ENCODE peak calls at places on chromosomes 5 and 9, in eight cellular contexts. One of them, this sample, is unnamed.

GRCh38 chr9:121650220-121651013 is 1.0 kb upstream of the DAB2IP start:
- DNase-seq in endothelial cell of umbilical vein: peak; percentile 65
- DNase-seq in astrocyte: peak; percentile 38
- DNase-seq in fibroblast of lung: peak; percentile 55
- DNase-seq in MM.1S: no peak
- DNase-seq in K562: peak; percentile 27
- DNase-seq in HCT116: no peak
- DNase-seq in GM23248: peak; percentile 32
- DNase-seq in this sample: peak; percentile 51

GRCh38 chr5:141234109-141234508 is 11.0 kb downstream of the PCDHB14 start:
- DNase-seq in endothelial cell of umbilical vein: peak; percentile 20
- DNase-seq in astrocyte: no peak
- DNase-seq in fibroblast of lung: peak; percentile 4
- DNase-seq in MM.1S: no peak
- DNase-seq in K562: peak; percentile 9
- DNase-seq in HCT116: no peak
- DNase-seq in GM23248: peak; percentile 34
- DNase-seq in this sample: no peak

GRCh38 chr5:36631161-36631560 is 24.8 kb downstream of the SLC1A3 start:
- DNase-seq in endothelial cell of umbilical vein: no peak
- DNase-seq in astrocyte: no peak
- DNase-seq in fibroblast of lung: no peak
- DNase-seq in MM.1S: no peak
- DNase-seq in K562: no peak
- DNase-seq in HCT116: no peak
- DNase-seq in GM23248: no peak
- DNase-seq in this sample: no peak

GRCh38 chr9:9521033-9521779 is 1091.6 kb downstream of the PTPRD start:
- DNase-seq in endothelial cell of umbilical vein: no peak
- DNase-seq in astrocyte: no peak
- DNase-seq in fibroblast of lung: no peak
- DNase-seq in MM.1S: no peak
- DNase-seq in K562: no peak
- DNase-seq in HCT116: no peak
- DNase-seq in GM23248: no peak
- DNase-seq in this sample: no peak

GRCh38 chr5:23330726-23331125 is 176.7 kb upstream of the PRDM9 start:
- DNase-seq in endothelial cell of umbilical vein: no peak
- DNase-seq in astrocyte: no peak
- DNase-seq in fibroblast of lung: peak; percentile 39
- DNase-seq in MM.1S: no peak
- DNase-seq in K562: no peak
- DNase-seq in HCT116: no peak
- DNase-seq in GM23248: peak; percentile 8
- DNase-seq in this sample: no peak

GRCh38 chr5:17443333-17444125 is 54.5 kb upstream of the TAF11L2 start:
- DNase-seq in endothelial cell of umbilical vein: no peak
- DNase-seq in astrocyte: no peak
- DNase-seq in fibroblast of lung: no peak
- DNase-seq in MM.1S: no peak
- DNase-seq in K562: peak; percentile 4
- DNase-seq in HCT116: no peak
- DNase-seq in GM23248: no peak
- DNase-seq in this sample: no peak

GRCh38 chr5:133473291-133473690 is 139.1 kb downstream of the FSTL4 start:
- DNase-seq in endothelial cell of umbilical vein: no peak
- DNase-seq in astrocyte: no peak
- DNase-seq in fibroblast of lung: no peak
- DNase-seq in MM.1S: no peak
- DNase-seq in K562: no peak
- DNase-seq in HCT116: no peak
- DNase-seq in GM23248: no peak
- DNase-seq in this sample: no peak

GRCh38 chr5:59525957-59526356 is 367.6 kb downstream of the PDE4D start:
- DNase-seq in endothelial cell of umbilical vein: peak; percentile 63
- DNase-seq in astrocyte: peak; percentile 86
- DNase-seq in fibroblast of lung: peak; percentile 81
- DNase-seq in MM.1S: no peak
- DNase-seq in K562: no peak
- DNase-seq in HCT116: no peak
- DNase-seq in GM23248: peak; percentile 56
- DNase-seq in this sample: no peak

GRCh38 chr9:94676446-94677148 is 37.3 kb upstream of the FBP1 start:
- DNase-seq in endothelial cell of umbilical vein: no peak
- DNase-seq in astrocyte: peak; percentile 14
- DNase-seq in fibroblast of lung: no peak
- DNase-seq in MM.1S: no peak
- DNase-seq in K562: no peak
- DNase-seq in HCT116: no peak
- DNase-seq in GM23248: peak; percentile 17
- DNase-seq in this sample: no peak

GRCh38 chr9:78973906-78974305 is 597.9 kb upstream of the TLE4 start:
- DNase-seq in endothelial cell of umbilical vein: no peak
- DNase-seq in astrocyte: peak; percentile 53
- DNase-seq in fibroblast of lung: peak; percentile 4
- DNase-seq in MM.1S: peak; percentile 11
- DNase-seq in K562: no peak
- DNase-seq in HCT116: no peak
- DNase-seq in GM23248: peak; percentile 63
- DNase-seq in this sample: no peak

GRCh38 chr5:135332519-135333150 is 66.4 kb downstream of the MACROH2A1 start:
- DNase-seq in endothelial cell of umbilical vein: peak; percentile 73
- DNase-seq in astrocyte: peak; percentile 51
- DNase-seq in fibroblast of lung: peak; percentile 85
- DNase-seq in MM.1S: peak; percentile 31
- DNase-seq in K562: peak; percentile 71
- DNase-seq in HCT116: peak; percentile 49
- DNase-seq in GM23248: peak; percentile 81
- DNase-seq in this sample: no peak

GRCh38 chr9:27523141-27523540 is 949 bp upstream of the IFNK start:
- DNase-seq in endothelial cell of umbilical vein: no peak
- DNase-seq in astrocyte: no peak
- DNase-seq in fibroblast of lung: no peak
- DNase-seq in MM.1S: no peak
- DNase-seq in K562: no peak
- DNase-seq in HCT116: no peak
- DNase-seq in GM23248: no peak
- DNase-seq in this sample: no peak

GRCh38 chr5:109917154-109917546 is 227.4 kb downstream of the MAN2A1 start:
- DNase-seq in endothelial cell of umbilical vein: no peak
- DNase-seq in astrocyte: no peak
- DNase-seq in fibroblast of lung: no peak
- DNase-seq in MM.1S: no peak
- DNase-seq in K562: no peak
- DNase-seq in HCT116: no peak
- DNase-seq in GM23248: no peak
- DNase-seq in this sample: no peak

GRCh38 chr5:109922396-109922995 is 232.8 kb downstream of the MAN2A1 start:
- DNase-seq in endothelial cell of umbilical vein: no peak
- DNase-seq in astrocyte: no peak
- DNase-seq in fibroblast of lung: no peak
- DNase-seq in MM.1S: peak; percentile 60
- DNase-seq in K562: no peak
- DNase-seq in HCT116: no peak
- DNase-seq in GM23248: no peak
- DNase-seq in this sample: peak; percentile 69

GRCh38 chr5:109917966-109918365 is 228.2 kb downstream of the MAN2A1 start:
- DNase-seq in endothelial cell of umbilical vein: no peak
- DNase-seq in astrocyte: no peak
- DNase-seq in fibroblast of lung: peak; percentile 1
- DNase-seq in MM.1S: no peak
- DNase-seq in K562: no peak
- DNase-seq in HCT116: no peak
- DNase-seq in GM23248: no peak
- DNase-seq in this sample: no peak

GRCh38 chr5:109921735-109922395 is 232.1 kb downstream of the MAN2A1 start:
- DNase-seq in endothelial cell of umbilical vein: no peak
- DNase-seq in astrocyte: peak; percentile 22
- DNase-seq in fibroblast of lung: no peak
- DNase-seq in MM.1S: peak; percentile 97
- DNase-seq in K562: no peak
- DNase-seq in HCT116: no peak
- DNase-seq in GM23248: no peak
- DNase-seq in this sample: peak; percentile 97

DNA sequence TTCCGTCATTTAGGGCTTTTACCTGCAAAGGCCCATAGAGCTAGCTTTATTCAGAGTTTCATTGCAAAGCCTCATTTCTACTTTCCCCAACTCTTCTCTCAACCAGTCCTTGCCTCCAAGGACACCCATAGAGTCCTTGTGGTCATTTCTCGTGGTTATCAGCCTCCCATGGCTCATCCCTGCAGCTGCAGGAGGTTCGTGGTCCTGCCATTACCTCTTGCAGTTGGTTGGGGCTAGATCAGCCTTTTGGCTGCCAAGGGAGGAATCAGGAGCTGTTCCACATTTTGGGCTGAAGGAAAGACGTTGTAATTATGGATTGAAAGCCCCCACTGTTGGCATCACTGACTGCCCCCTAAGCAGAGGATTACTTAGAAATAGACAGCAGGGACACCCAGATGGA is 231.0 kb downstream of the MAN2A1 start:
- DNase-seq in endothelial cell of umbilical vein: no peak
- DNase-seq in astrocyte: no peak
- DNase-seq in fibroblast of lung: no peak
- DNase-seq in MM.1S: peak; percentile 46
- DNase-seq in K562: no peak
- DNase-seq in HCT116: no peak
- DNase-seq in GM23248: no peak
- DNase-seq in this sample: peak; percentile 55
- TF ChIP-seq EZH2 in endothelial cell of umbilical vein: no peak
- TF ChIP-seq EZH2 in astrocyte: no peak
- TF ChIP-seq EZH2 in fibroblast of lung: no peak
- TF ChIP-seq EZH2 in MM.1S: no peak
- TF ChIP-seq EZH2 in K562: no peak
- TF ChIP-seq EZH2 in HCT116: no peak
- TF ChIP-seq EZH2 in GM23248: no peak
- TF ChIP-seq EZH2 in this sample: no peak

GRCh38 chr9:134209731-134210311 is 45.5 kb upstream of the RNU6ATAC start:
- DNase-seq in endothelial cell of umbilical vein: no peak
- DNase-seq in astrocyte: no peak
- DNase-seq in fibroblast of lung: no peak
- DNase-seq in MM.1S: no peak
- DNase-seq in K562: no peak
- DNase-seq in HCT116: no peak
- DNase-seq in GM23248: no peak
- DNase-seq in this sample: no peak
- H3K9ac ChIP-seq in endothelial cell of umbilical vein: no peak overlapping the region
- H3K9ac ChIP-seq in astrocyte: no peak overlapping the region
- H3K9ac ChIP-seq in fibroblast of lung: no peak overlapping the region
- H3K9ac ChIP-seq in MM.1S: no peak overlapping the region
- H3K9ac ChIP-seq in K562: no peak overlapping the region
- H3K9ac ChIP-seq in HCT116: no peak overlapping the region
- H3K9ac ChIP-seq in GM23248: no peak overlapping the region
- H3K9ac ChIP-seq in this sample: no peak overlapping the region

GRCh38 chr5:79511945-79512493 is 1.9 kb downstream of the HOMER1 start:
- DNase-seq in endothelial cell of umbilical vein: peak; percentile 39
- DNase-seq in astrocyte: no peak
- DNase-seq in fibroblast of lung: peak; percentile 23
- DNase-seq in MM.1S: no peak
- DNase-seq in K562: no peak
- DNase-seq in HCT116: no peak
- DNase-seq in GM23248: no peak
- DNase-seq in this sample: no peak
- TF ChIP-seq EZH2 in endothelial cell of umbilical vein: no peak
- TF ChIP-seq EZH2 in astrocyte: no peak
- TF ChIP-seq EZH2 in fibroblast of lung: no peak
- TF ChIP-seq EZH2 in MM.1S: no peak
- TF ChIP-seq EZH2 in K562: no peak
- TF ChIP-seq EZH2 in HCT116: no peak
- TF ChIP-seq EZH2 in GM23248: no peak
- TF ChIP-seq EZH2 in this sample: no peak

GRCh38 chr9:86846679-86847078 is 100.6 kb downstream of the GAS1 start:
- DNase-seq in endothelial cell of umbilical vein: no peak
- DNase-seq in astrocyte: no peak
- DNase-seq in fibroblast of lung: peak; percentile 21
- DNase-seq in MM.1S: no peak
- DNase-seq in K562: no peak
- DNase-seq in HCT116: no peak
- DNase-seq in GM23248: peak; percentile 37
- DNase-seq in this sample: no peak
- H3K9ac ChIP-seq in endothelial cell of umbilical vein: no peak overlapping the region
- H3K9ac ChIP-seq in astrocyte: no peak overlapping the region
- H3K9ac ChIP-seq in fibroblast of lung: no peak overlapping the region
- H3K9ac ChIP-seq in MM.1S: no peak overlapping the region
- H3K9ac ChIP-seq in K562: no peak overlapping the region
- H3K9ac ChIP-seq in HCT116: no peak overlapping the region
- H3K9ac ChIP-seq in GM23248: no peak overlapping the region
- H3K9ac ChIP-seq in this sample: no peak overlapping the region

DNA sequence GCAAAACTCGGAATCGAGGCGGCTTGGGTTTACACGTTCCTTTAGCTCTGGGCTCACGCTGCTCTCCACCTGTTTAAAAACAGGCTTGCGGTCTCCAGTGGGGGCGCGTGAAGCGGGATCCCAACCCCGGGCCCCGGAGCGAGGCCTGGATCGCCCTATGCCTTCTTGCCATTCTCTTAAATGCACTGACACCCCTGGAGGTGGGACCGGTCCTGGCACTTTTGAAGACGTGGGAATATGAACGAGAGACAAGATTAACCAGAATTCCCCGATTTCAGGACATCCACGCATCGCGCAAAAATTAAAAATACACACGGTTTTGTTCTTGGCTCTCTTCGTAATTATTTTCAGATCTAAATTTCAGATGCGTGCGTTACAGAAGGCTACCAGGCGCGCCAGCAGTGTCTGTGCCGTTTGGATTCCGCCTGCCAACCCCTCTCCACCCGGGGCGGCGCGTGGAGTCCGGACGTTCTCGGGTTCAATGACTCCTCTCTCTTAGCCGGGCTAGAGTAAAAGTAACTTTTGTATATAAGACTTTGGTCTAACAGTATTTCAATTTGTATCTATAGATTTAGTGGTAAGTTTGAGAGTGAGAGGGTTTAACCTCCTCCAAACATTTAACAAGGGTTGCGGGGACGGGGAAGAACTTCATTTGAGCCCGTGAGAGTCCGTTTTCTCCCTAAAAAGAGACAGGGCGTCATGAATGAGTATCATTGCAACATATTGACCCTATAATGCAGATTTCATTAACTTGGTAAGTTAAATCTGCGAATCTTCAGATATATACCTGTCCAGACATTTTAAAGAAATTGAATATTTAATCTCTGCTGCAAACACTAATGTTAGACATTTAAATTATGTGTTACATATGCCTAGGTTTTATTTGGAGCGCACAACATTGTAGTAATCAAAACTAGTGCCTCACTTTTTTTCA is 3.8 kb downstream of the FOXD1 start:
- DNase-seq in endothelial cell of umbilical vein: no peak
- DNase-seq in astrocyte: no peak
- DNase-seq in fibroblast of lung: peak; percentile 42
- DNase-seq in MM.1S: no peak
- DNase-seq in K562: no peak
- DNase-seq in HCT116: no peak
- DNase-seq in GM23248: peak; percentile 46
- DNase-seq in this sample: no peak
- TF ChIP-seq EZH2 in endothelial cell of umbilical vein: peak; percentile 78
- TF ChIP-seq EZH2 in astrocyte: no peak
- TF ChIP-seq EZH2 in fibroblast of lung: no peak
- TF ChIP-seq EZH2 in MM.1S: no peak
- TF ChIP-seq EZH2 in K562: no peak
- TF ChIP-seq EZH2 in HCT116: no peak
- TF ChIP-seq EZH2 in GM23248: no peak
- TF ChIP-seq EZH2 in this sample: no peak